ENCODE peak calls at places on chromosomes 4 and X, in four cellular contexts. M is GM23248, Y is astrocyte, I is endodermal cell. R is an unnamed sample.

GRCh38 chr4:73707269-73707875 is 33.0 kb upstream of the CXCL8 start:
- DNase-seq in M (no peak), Y (no peak), I (no peak), R (no peak)

GRCh38 chrX:1327651-1328304 is 8.8 kb upstream of the IL3RA start:
- DNase-seq in M (no peak), Y (no peak), I (no peak), R (no peak)

GRCh38 chr4:184792950-184793555 is 32.7 kb downstream of the ACSL1 start:
- DNase-seq in M (peak), Y (peak), I (no peak), R (peak)

GRCh38 chr4:123031664-123032063 is 109.3 kb upstream of the NUDT6 start:
- DNase-seq in M (no peak), Y (no peak), I (no peak), R (no peak)

GRCh38 chr4:129350800-129351199 is 254.8 kb downstream of the C4orf33 start:
- DNase-seq in M (no peak), Y (no peak), I (no peak), R (no peak)

GRCh38 chr4:135201081-135201480 is 999.5 kb upstream of the PABPC4L start:
- DNase-seq in M (no peak), Y (peak), I (no peak), R (no peak)

GRCh38 chr4:89294583-89295244 is 12.9 kb downstream of the GPRIN3 start:
- DNase-seq in M (no peak), Y (no peak), I (no peak), R (no peak)

GRCh38 chr4:147863808-147864472 is 132.1 kb downstream of the ARHGAP10 start:
- DNase-seq in M (peak), Y (no peak), I (no peak), R (no peak)

GRCh38 chrX:65093658-65094057 is 117.4 kb upstream of the ZC4H2 start:
- DNase-seq in M (no peak), Y (no peak), I (no peak), R (no peak)

GRCh38 chrX:9279271-9279596 is 185.6 kb upstream of the TBL1X start:
- DNase-seq in M (peak), Y (no peak), I (no peak), R (no peak)

GRCh38 chrX:129600981-129601424 is 53.8 kb downstream of the APLN start:
- DNase-seq in M (peak), Y (no peak), I (peak), R (peak)

GRCh38 chr4:104394409-104394813 is 100.3 kb downstream of the CXXC4 start:
- DNase-seq in M (no peak), Y (no peak), I (no peak), R (no peak)

GRCh38 chrX:30673884-30674598 is 20.8 kb downstream of the GK start:
- DNase-seq in M (no peak), Y (no peak), I (no peak), R (no peak)

GRCh38 chr4:188779586-188779985 is 640.3 kb downstream of the TRIML1 start:
- DNase-seq in M (peak), Y (no peak), I (no peak), R (peak)

GRCh38 chrX:153662266-153662665 is 11.3 kb downstream of the PNCK start:
- DNase-seq in M (peak), Y (no peak), I (peak), R (no peak)

GRCh38 chrX:18895157-18895952 is 88.6 kb downstream of the PHKA2 start:
- DNase-seq in M (peak), Y (no peak), I (no peak), R (peak)

GRCh38 chr4:81040175-81040659 is 9.7 kb downstream of the BMP3 start:
- DNase-seq in M (peak), Y (peak), I (no peak), R (peak)

GRCh38 chr4:102334624-102335023 is 10.7 kb downstream of the SLC39A8 start:
- DNase-seq in M (no peak), Y (no peak), I (no peak), R (no peak)

GRCh38 chrX:17038681-17039161 is 92.3 kb downstream of the REPS2 start:
- DNase-seq in M (peak), Y (peak), I (no peak), R (peak)

GRCh38 chrX:50903387-50904027 is 7.0 kb upstream of the BMP15 start:
- DNase-seq in M (peak), Y (peak), I (peak), R (peak)

GRCh38 chr4:32958586-32958985 is 2238.4 kb downstream of the PCDH7 start:
- DNase-seq in M (no peak), Y (no peak), I (no peak), R (no peak)

GRCh38 chrX:42089014-42089413 is 165.7 kb upstream of the CASK start:
- DNase-seq in M (no peak), Y (no peak), I (no peak), R (no peak)

GRCh38 chr4:184097240-184097619 is 120.4 kb downstream of the ENPP6 start:
- DNase-seq in M (peak), Y (no peak), I (peak), R (peak)

GRCh38 chr4:8468746-8469535 is 28.4 kb downstream of the TRMT44 start:
- DNase-seq in M (peak), Y (peak), I (peak), R (peak)

GRCh38 chr4:52425751-52426326 is 233.3 kb downstream of the USP46 start:
- DNase-seq in M (no peak), Y (no peak), I (no peak), R (no peak)

GRCh38 chr4:4841156-4841555 is 18.3 kb upstream of the MSX1 start:
- DNase-seq in M (no peak), Y (no peak), I (no peak), R (no peak)

GRCh38 chrX:131724292-131724691 is 180.4 kb downstream of the OR13H1 start:
- DNase-seq in M (no peak), Y (no peak), I (no peak), R (no peak)

GRCh38 chrX:131727778-131728177 is 183.9 kb downstream of the OR13H1 start:
- DNase-seq in M (no peak), Y (no peak), I (no peak), R (no peak)

GRCh38 chrX:131725001-131725654 is 181.3 kb downstream of the OR13H1 start:
- DNase-seq in M (no peak), Y (no peak), I (no peak), R (no peak)

GRCh38 chrX:131729295-131729694 is 185.4 kb downstream of the OR13H1 start:
- DNase-seq in M (no peak), Y (peak), I (no peak), R (peak)

DNA sequence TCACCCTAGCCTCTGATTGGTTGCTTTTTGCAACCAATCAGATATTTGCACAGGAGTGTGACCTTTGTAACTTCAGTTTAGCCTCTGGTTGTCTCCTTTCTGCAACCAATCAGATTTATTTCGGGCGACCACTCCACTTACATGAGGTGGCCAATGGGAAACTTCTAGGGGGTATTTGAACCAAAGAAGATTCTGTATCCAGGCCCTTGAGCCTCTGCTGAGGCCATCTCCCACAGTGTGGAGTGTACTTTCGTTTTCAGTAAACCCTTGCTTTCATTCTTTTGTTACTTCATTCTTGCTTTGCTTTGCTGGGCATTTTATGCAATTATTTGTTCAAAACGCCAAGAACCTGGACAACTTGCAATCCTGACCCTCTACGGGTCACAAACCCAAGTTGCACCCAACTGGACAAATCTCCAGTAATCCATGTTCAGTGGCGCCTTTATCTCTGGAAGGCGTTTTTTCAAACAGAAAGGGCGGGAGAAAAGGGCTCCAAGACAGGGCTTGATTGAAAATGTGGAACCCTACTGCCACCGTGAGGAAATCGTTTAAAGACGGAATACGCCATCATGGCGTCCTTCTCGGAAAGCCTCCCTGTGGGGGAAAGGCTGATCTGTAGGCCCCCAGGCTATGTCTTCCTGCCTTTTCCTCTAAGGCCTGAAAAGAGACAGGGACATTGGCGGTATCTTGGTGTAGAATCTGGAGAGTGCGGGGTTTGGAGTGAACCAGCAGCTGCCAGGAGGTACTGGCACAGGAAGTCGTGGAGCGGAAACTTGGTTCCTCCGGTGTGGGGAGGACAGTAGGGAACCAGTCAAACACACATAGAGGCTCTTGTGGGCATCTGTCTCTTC is 184.6 kb downstream of the OR13H1 start:
- DNase-seq in M (no peak), Y (peak), I (no peak), R (peak)
- H3K9ac ChIP-seq in M (no peak), Y (no peak), I (no peak), R (peak)

GRCh38 chrX:37357436-37357835 is 8.3 kb downstream of the PRRG1 start:
- DNase-seq in M (no peak), Y (no peak), I (no peak), R (peak)
- H3K9ac ChIP-seq in M (no peak), Y (no peak), I (no peak), R (no peak)

GRCh38 chrX:13090261-13091110 is 46.1 kb upstream of the FAM9C start:
- DNase-seq in M (no peak), Y (no peak), I (no peak), R (no peak)
- H3K9ac ChIP-seq in M (no peak), Y (no peak), I (no peak), R (no peak)

GRCh38 chr4:3765271-3766206 is 646 bp upstream of the ADRA2C start:
- DNase-seq in M (peak), Y (peak), I (peak), R (peak)
- H3K9ac ChIP-seq in M (peak), Y (no peak), I (no peak), R (no peak)

DNA sequence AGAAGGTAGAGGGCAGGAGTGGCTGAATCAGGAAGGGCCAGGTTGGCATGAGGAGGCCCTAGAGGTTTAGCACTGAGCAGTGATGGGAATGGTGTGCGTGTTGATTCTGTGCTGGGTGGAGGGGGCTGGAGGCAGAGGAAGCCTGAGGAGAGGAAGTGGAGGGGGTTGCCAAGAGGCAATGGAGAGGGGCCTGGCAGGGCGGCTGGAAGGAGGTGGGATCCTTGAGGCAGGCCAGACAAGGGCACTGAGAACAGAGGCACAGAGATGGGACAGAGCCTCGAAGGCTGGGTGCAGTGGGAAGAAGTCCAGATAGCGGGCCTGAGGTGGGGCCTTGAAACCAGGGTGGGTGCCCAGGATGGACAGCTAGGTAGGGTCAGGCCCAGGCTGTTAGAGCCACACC is 24.3 kb downstream of the SH3BP2 start:
- DNase-seq in M (no peak), Y (no peak), I (no peak), R (no peak)
- H3K9ac ChIP-seq in M (no peak), Y (no peak), I (no peak), R (no peak)

GRCh38 chr4:78749258-78749971 is 26.7 kb upstream of the BMP2K start:
- DNase-seq in M (peak), Y (peak), I (no peak), R (peak)
- H3K9ac ChIP-seq in M (no peak), Y (no peak), I (no peak), R (no peak)

GRCh38 chrX:40996886-40997530 is 88.2 kb upstream of the USP9X start:
- DNase-seq in M (peak), Y (peak), I (peak), R (peak)
- H3K9ac ChIP-seq in M (peak), Y (peak), I (peak), R (no peak)

GRCh38 chr4:6718932-6719610 is 3.1 kb downstream of the BLOC1S4 start:
- DNase-seq in M (no peak), Y (no peak), I (no peak), R (no peak)

GRCh38 chr4:6716018-6716911 is at the start of gene BLOC1S4:
- DNase-seq in M (peak), Y (peak), I (peak), R (peak)

GRCh38 chr4:6715704-6716017 is 313 bp upstream of the BLOC1S4 start:
- DNase-seq in M (no peak), Y (no peak), I (no peak), R (no peak)

GRCh38 chr4:6716958-6717655 is 1.1 kb downstream of the BLOC1S4 start:
- DNase-seq in M (peak), Y (no peak), I (no peak), R (no peak)

GRCh38 chr4:6714954-6715353 is 1.0 kb upstream of the BLOC1S4 start:
- DNase-seq in M (no peak), Y (no peak), I (no peak), R (no peak)
- H3K9ac ChIP-seq in M (no peak), Y (no peak), I (no peak), R (no peak)

DNA sequence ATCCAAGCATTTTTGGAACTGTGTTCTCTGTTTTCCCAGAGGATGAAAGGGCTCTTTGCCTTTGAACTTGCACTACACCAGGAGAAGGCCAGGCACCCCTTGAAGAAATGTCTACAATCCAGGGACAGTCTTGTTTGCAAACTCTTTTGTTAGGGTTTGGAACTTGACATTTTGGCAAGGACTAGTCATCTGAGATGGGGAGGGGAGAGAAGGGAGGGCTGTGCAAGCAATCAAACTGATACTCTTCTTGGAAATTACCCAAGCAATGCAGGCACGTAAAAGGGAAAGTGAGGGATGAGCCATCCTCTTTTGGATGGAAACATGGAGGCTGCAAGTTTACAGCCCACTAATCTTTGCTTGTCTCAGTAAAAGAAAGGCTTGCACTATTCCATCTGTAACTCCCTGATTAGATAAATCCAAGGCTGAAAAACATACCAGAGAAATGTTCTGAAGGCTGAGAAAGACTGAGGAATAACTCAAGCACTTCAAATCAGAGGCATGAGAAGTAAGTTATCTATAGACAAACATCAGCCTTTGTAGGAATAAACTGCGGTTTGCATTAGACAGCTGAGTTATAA is 140.9 kb downstream of the TSPAN5 start:
- DNase-seq in M (no peak), Y (peak), I (no peak), R (no peak)
- H3K9ac ChIP-seq in M (no peak), Y (peak), I (no peak), R (no peak)